ENCODE peak calls at places on chromosome 17, in ten cellular contexts. E, F, H, Y, R, K, Q, D, W and X are unnamed samples.

GRCh38 chr17:17225901-17226300 is 11.1 kb downstream of the FLCN start:
- DNase-seq in F (no peak), D (no peak), K (no peak), Q (no peak), Y (no peak), E (no peak), W (no peak), R (no peak), H (no peak), X (no peak)

GRCh38 chr17:49217651-49218413 is 7.3 kb downstream of the ABI3 start:
- DNase-seq in Y (no peak), K (no peak), W (peak), R (no peak), H (peak), F (no peak), D (no peak), Q (no peak), E (no peak), X (no peak)

GRCh38 chr17:36687736-36688135 is 86.4 kb downstream of the MRM1 start:
- DNase-seq in W (no peak), E (no peak), Q (no peak), Y (no peak), K (no peak), F (no peak), R (peak), H (no peak), D (no peak), X (no peak)

GRCh38 chr17:76994237-76994637 is 126.0 kb downstream of the MGAT5B start:
- DNase-seq in Q (no peak), E (no peak), H (no peak), F (no peak), K (no peak), R (peak), D (peak), W (no peak), Y (no peak), X (no peak)

GRCh38 chr17:18025596-18026407 is 13.2 kb downstream of the ATPAF2 start:
- DNase-seq in Q (no peak), D (peak), Y (no peak), W (no peak), H (no peak), K (no peak), R (no peak), F (no peak), E (no peak), X (no peak)

GRCh38 chr17:82551779-82552457 is 32.4 kb downstream of the FOXK2 start:
- DNase-seq in E (no peak), Y (peak), H (peak), F (peak), W (peak), K (peak), Q (peak), D (peak), R (peak), X (peak)

GRCh38 chr17:10879110-10879509 is 41.2 kb upstream of the PIRT start:
- DNase-seq in W (peak), Y (no peak), R (peak), Q (no peak), D (no peak), H (no peak), K (peak), F (no peak), E (no peak), X (no peak)

GRCh38 chr17:19876524-19877161 is 8.9 kb upstream of the ULK2 start:
- DNase-seq in Q (no peak), Y (no peak), D (no peak), W (peak), E (no peak), R (no peak), F (no peak), H (peak), K (no peak), X (peak)

GRCh38 chr17:49029841-49030240 is 32.7 kb downstream of the IGF2BP1 start:
- DNase-seq in W (no peak), E (no peak), F (no peak), D (peak), H (no peak), Y (no peak), K (no peak), R (no peak), Q (no peak), X (no peak)

GRCh38 chr17:43126911-43127290 is 1.7 kb upstream of the BRCA1 start:
- DNase-seq in E (no peak), R (no peak), K (no peak), Q (no peak), W (no peak), Y (no peak), H (no peak), D (no peak), F (no peak), X (no peak)

GRCh38 chr17:77266891-77267341 is 126.1 kb downstream of the SEC14L1 start:
- DNase-seq in K (no peak), F (no peak), R (peak), E (no peak), W (no peak), Y (no peak), H (no peak), Q (no peak), D (no peak), X (no peak)

GRCh38 chr17:66953661-66954060 is 10.8 kb upstream of the CACNG4 start:
- DNase-seq in Q (no peak), D (no peak), W (no peak), F (no peak), Y (no peak), R (no peak), H (no peak), E (no peak), K (no peak), X (no peak)

GRCh38 chr17:35345926-35346771 is 27.3 kb downstream of the SLFN11 start:
- DNase-seq in E (no peak), D (peak), H (no peak), K (peak), R (peak), Y (peak), W (peak), F (peak), Q (no peak), X (peak)

GRCh38 chr17:60372790-60373483 is 19.0 kb downstream of the USP32 start:
- DNase-seq in Q (peak), D (peak), R (no peak), W (no peak), F (no peak), E (no peak), K (no peak), Y (no peak), H (no peak), X (no peak)

GRCh38 chr17:82948957-82949356 is 109.1 kb upstream of the ZNF750 start:
- DNase-seq in H (no peak), R (no peak), Y (no peak), W (no peak), E (no peak), Q (no peak), F (no peak), D (no peak), K (no peak), X (no peak)

GRCh38 chr17:17196776-17197175 is 9.4 kb downstream of the PLD6 start:
- DNase-seq in D (peak), Y (no peak), R (no peak), H (no peak), E (no peak), F (no peak), W (no peak), Q (no peak), K (no peak), X (no peak)

GRCh38 chr17:46793541-46793940 is 25.0 kb downstream of the WNT3 start:
- DNase-seq in W (no peak), Y (no peak), R (no peak), Q (no peak), F (no peak), E (no peak), K (no peak), H (no peak), D (no peak), X (no peak)

GRCh38 chr17:57097832-57098421 is 12.9 kb downstream of the AKAP1 start:
- DNase-seq in R (no peak), F (peak), K (no peak), W (no peak), Q (no peak), D (peak), E (no peak), Y (peak), H (no peak), X (peak)

GRCh38 chr17:15263206-15263579 is 1.9 kb downstream of the PMP22 start:
- DNase-seq in D (peak), E (no peak), Q (peak), W (peak), F (peak), K (peak), R (peak), H (no peak), Y (peak), X (peak)

GRCh38 chr17:12342609-12343248 is 322.1 kb downstream of the MAP2K4 start:
- DNase-seq in D (no peak), K (peak), R (peak), H (no peak), F (no peak), Y (peak), E (no peak), Q (peak), W (no peak), X (no peak)

GRCh38 chr17:33469911-33470310 is 176.8 kb upstream of the ASIC2 start:
- DNase-seq in Q (no peak), W (no peak), H (no peak), D (peak), K (no peak), Y (peak), E (no peak), R (no peak), F (no peak), X (no peak)

GRCh38 chr17:10210151-10210574 is 11.8 kb upstream of the GAS7 start:
- DNase-seq in D (no peak), Q (no peak), E (no peak), K (no peak), F (peak), W (no peak), Y (peak), H (no peak), R (no peak), X (no peak)

GRCh38 chr17:58488428-58488890 is 251 bp upstream of the HSF5 start:
- DNase-seq in D (no peak), Q (no peak), R (no peak), E (no peak), H (no peak), Y (no peak), F (no peak), K (no peak), W (no peak), X (no peak)

GRCh38 chr17:32275060-32276042 is 9.7 kb downstream of the RHBDL3 start:
- DNase-seq in F (no peak), R (no peak), W (no peak), E (no peak), Y (peak), H (no peak), K (peak), Q (peak), D (peak), X (no peak)

GRCh38 chr17:68399638-68400403 is 57.5 kb downstream of the WIPI1 start:
- DNase-seq in K (no peak), R (no peak), H (no peak), E (no peak), D (peak), W (no peak), F (no peak), Q (no peak), Y (no peak), X (no peak)